ENCODE peak calls at places on chromosomes 12 and 14, in five cellular contexts. One of them, this sample, is unnamed.

GRCh38 chr12:56315626-56316473 is at the start of gene CNPY2:
- DNase-seq in pancreas: peak
- DNase-seq in fibroblast of lung: peak
- DNase-seq in lung: peak
- DNase-seq in hepatocyte: peak
- DNase-seq in this sample: peak

GRCh38 chr14:23183076-23183475 is 384 bp downstream of the SLC7A8 start:
- DNase-seq in pancreas: no peak
- DNase-seq in fibroblast of lung: no peak
- DNase-seq in lung: no peak
- DNase-seq in hepatocyte: no peak
- DNase-seq in this sample: no peak

GRCh38 chr12:57632369-57632897 is 568 bp downstream of the B4GALNT1 start:
- DNase-seq in pancreas: no peak
- DNase-seq in fibroblast of lung: no peak
- DNase-seq in lung: no peak
- DNase-seq in hepatocyte: peak
- DNase-seq in this sample: peak

GRCh38 chr14:97709552-97709951 is 912.4 kb downstream of the VRK1 start:
- DNase-seq in pancreas: no peak
- DNase-seq in fibroblast of lung: no peak
- DNase-seq in lung: no peak
- DNase-seq in hepatocyte: no peak
- DNase-seq in this sample: no peak

GRCh38 chr14:63854330-63854729 is 1.5 kb downstream of the SYNE2 start:
- DNase-seq in pancreas: no peak
- DNase-seq in fibroblast of lung: no peak
- DNase-seq in lung: no peak
- DNase-seq in hepatocyte: no peak
- DNase-seq in this sample: no peak

GRCh38 chr12:123150804-123151678 is at the start of gene PITPNM2:
- DNase-seq in pancreas: peak
- DNase-seq in fibroblast of lung: peak
- DNase-seq in lung: no peak
- DNase-seq in hepatocyte: peak
- DNase-seq in this sample: peak

GRCh38 chr14:100907240-100907639 is 3.7 kb upstream of the RTL1 start:
- DNase-seq in pancreas: no peak
- DNase-seq in fibroblast of lung: no peak
- DNase-seq in lung: no peak
- DNase-seq in hepatocyte: no peak
- DNase-seq in this sample: no peak

GRCh38 chr12:96156211-96156610 is 38.0 kb upstream of the ELK3 start:
- DNase-seq in pancreas: no peak
- DNase-seq in fibroblast of lung: no peak
- DNase-seq in lung: no peak
- DNase-seq in hepatocyte: no peak
- DNase-seq in this sample: no peak

GRCh38 chr12:85057370-85057963 is 21.3 kb downstream of the LRRIQ1 start:
- DNase-seq in pancreas: peak
- DNase-seq in fibroblast of lung: peak
- DNase-seq in lung: no peak
- DNase-seq in hepatocyte: peak
- DNase-seq in this sample: peak

GRCh38 chr14:24677956-24678355 is 44.0 kb upstream of the GZMB start:
- DNase-seq in pancreas: no peak
- DNase-seq in fibroblast of lung: no peak
- DNase-seq in lung: no peak
- DNase-seq in hepatocyte: no peak
- DNase-seq in this sample: no peak

GRCh38 chr14:102554835-102555819 is 37.3 kb upstream of the RCOR1 start:
- DNase-seq in pancreas: peak
- DNase-seq in fibroblast of lung: peak
- DNase-seq in lung: peak
- DNase-seq in hepatocyte: peak
- DNase-seq in this sample: peak

GRCh38 chr12:30126944-30127343 is 343.2 kb upstream of the TMTC1 start:
- DNase-seq in pancreas: no peak
- DNase-seq in fibroblast of lung: no peak
- DNase-seq in lung: no peak
- DNase-seq in hepatocyte: no peak
- DNase-seq in this sample: no peak

GRCh38 chr12:1633459-1633858 is 4.4 kb downstream of the WNT5B start:
- DNase-seq in pancreas: no peak
- DNase-seq in fibroblast of lung: no peak
- DNase-seq in lung: no peak
- DNase-seq in hepatocyte: no peak
- DNase-seq in this sample: no peak

GRCh38 chr12:52942914-52943207 is 6.1 kb upstream of the KRT18 start:
- DNase-seq in pancreas: no peak
- DNase-seq in fibroblast of lung: no peak
- DNase-seq in lung: no peak
- DNase-seq in hepatocyte: no peak
- DNase-seq in this sample: no peak

GRCh38 chr12:95200128-95200973 is 16.9 kb downstream of the FGD6 start:
- DNase-seq in pancreas: no peak
- DNase-seq in fibroblast of lung: no peak
- DNase-seq in lung: no peak
- DNase-seq in hepatocyte: no peak
- DNase-seq in this sample: no peak

GRCh38 chr12:51850933-51851244 is 2.4 kb upstream of the FIGNL2 start:
- DNase-seq in pancreas: no peak
- DNase-seq in fibroblast of lung: no peak
- DNase-seq in lung: no peak
- DNase-seq in hepatocyte: no peak
- DNase-seq in this sample: no peak

GRCh38 chr12:31224768-31225448 is 101.0 kb downstream of the SINHCAF start:
- DNase-seq in pancreas: no peak
- DNase-seq in fibroblast of lung: no peak
- DNase-seq in lung: no peak
- DNase-seq in hepatocyte: no peak
- DNase-seq in this sample: no peak

GRCh38 chr14:93832665-93833064 is 44.4 kb upstream of the PRIMA1 start:
- DNase-seq in pancreas: peak
- DNase-seq in fibroblast of lung: no peak
- DNase-seq in lung: no peak
- DNase-seq in hepatocyte: peak
- DNase-seq in this sample: no peak

GRCh38 chr14:71403673-71404072 is 496.4 kb downstream of the PCNX1 start:
- DNase-seq in pancreas: no peak
- DNase-seq in fibroblast of lung: peak
- DNase-seq in lung: no peak
- DNase-seq in hepatocyte: no peak
- DNase-seq in this sample: no peak

GRCh38 chr14:54715244-54715643 is 148.3 kb downstream of the SAMD4A start:
- DNase-seq in pancreas: no peak
- DNase-seq in fibroblast of lung: peak
- DNase-seq in lung: no peak
- DNase-seq in hepatocyte: no peak
- DNase-seq in this sample: peak

GRCh38 chr14:91284146-91284790 is 39.8 kb upstream of the GPR68 start:
- DNase-seq in pancreas: no peak
- DNase-seq in fibroblast of lung: peak
- DNase-seq in lung: no peak
- DNase-seq in hepatocyte: peak
- DNase-seq in this sample: peak

GRCh38 chr12:128916425-128916824 is 63.1 kb downstream of the GLT1D1 start:
- DNase-seq in pancreas: no peak
- DNase-seq in fibroblast of lung: no peak
- DNase-seq in lung: no peak
- DNase-seq in hepatocyte: no peak
- DNase-seq in this sample: no peak

GRCh38 chr12:96402061-96402460 is 1.8 kb upstream of the CDK17 start:
- DNase-seq in pancreas: no peak
- DNase-seq in fibroblast of lung: no peak
- DNase-seq in lung: no peak
- DNase-seq in hepatocyte: no peak
- DNase-seq in this sample: no peak

GRCh38 chr12:93704122-93704521 is 26.9 kb downstream of the CRADD start:
- DNase-seq in pancreas: no peak
- DNase-seq in fibroblast of lung: peak
- DNase-seq in lung: no peak
- DNase-seq in hepatocyte: no peak
- DNase-seq in this sample: no peak

GRCh38 chr12:16891673-16892072 is 285.7 kb upstream of the LMO3 start:
- DNase-seq in pancreas: no peak
- DNase-seq in fibroblast of lung: no peak
- DNase-seq in lung: no peak
- DNase-seq in hepatocyte: no peak
- DNase-seq in this sample: no peak

GRCh38 chr12:62915130-62915529 is 19.8 kb downstream of the PPM1H start:
- DNase-seq in pancreas: no peak
- DNase-seq in fibroblast of lung: no peak
- DNase-seq in lung: no peak
- DNase-seq in hepatocyte: no peak
- DNase-seq in this sample: no peak

GRCh38 chr12:62917939-62918338 is 17.0 kb downstream of the PPM1H start:
- DNase-seq in pancreas: no peak
- DNase-seq in fibroblast of lung: peak
- DNase-seq in lung: no peak
- DNase-seq in hepatocyte: no peak
- DNase-seq in this sample: no peak

GRCh38 chr12:62914443-62914909 is 20.5 kb downstream of the PPM1H start:
- DNase-seq in pancreas: no peak
- DNase-seq in fibroblast of lung: no peak
- DNase-seq in lung: no peak
- DNase-seq in hepatocyte: no peak
- DNase-seq in this sample: no peak

GRCh38 chr12:62919827-62920226 is 15.1 kb downstream of the PPM1H start:
- DNase-seq in pancreas: no peak
- DNase-seq in fibroblast of lung: peak
- DNase-seq in lung: no peak
- DNase-seq in hepatocyte: no peak
- DNase-seq in this sample: peak

DNA sequence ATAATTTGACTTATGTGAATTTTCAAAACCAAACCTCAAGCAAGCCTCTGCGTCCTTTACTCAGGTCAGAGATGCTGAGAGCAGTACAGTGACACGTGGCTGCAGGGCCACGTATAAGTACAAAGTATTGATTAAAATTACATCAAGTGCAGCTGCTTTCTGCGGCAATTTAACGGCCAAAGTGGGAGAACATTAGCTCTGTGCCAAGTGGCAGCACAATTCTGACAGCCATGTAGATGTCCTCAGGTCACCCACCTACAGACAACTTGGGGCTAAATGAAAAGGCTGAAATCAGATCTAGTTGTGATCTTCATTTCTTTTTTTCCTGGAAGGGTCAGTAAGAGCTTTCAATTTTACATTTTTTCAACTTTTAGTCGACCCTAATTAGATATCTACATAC is 17.9 kb downstream of the PPM1H start:
- DNase-seq in pancreas: no peak
- DNase-seq in fibroblast of lung: no peak
- DNase-seq in lung: no peak
- DNase-seq in hepatocyte: no peak
- DNase-seq in this sample: no peak
- H3K4me3 ChIP-seq in pancreas: no peak
- H3K4me3 ChIP-seq in fibroblast of lung: no peak
- H3K4me3 ChIP-seq in lung: no peak
- H3K4me3 ChIP-seq in hepatocyte: no peak
- H3K4me3 ChIP-seq in this sample: no peak

GRCh38 chr14:50676814-50677516 is 8.9 kb upstream of the SAV1 start:
- DNase-seq in pancreas: no peak
- DNase-seq in fibroblast of lung: no peak
- DNase-seq in lung: no peak
- DNase-seq in hepatocyte: no peak
- DNase-seq in this sample: no peak

GRCh38 chr14:50678163-50678562 is 10.1 kb upstream of the SAV1 start:
- DNase-seq in pancreas: no peak
- DNase-seq in fibroblast of lung: no peak
- DNase-seq in lung: no peak
- DNase-seq in hepatocyte: no peak
- DNase-seq in this sample: no peak

GRCh38 chr14:50679674-50680073 is 11.6 kb upstream of the SAV1 start:
- DNase-seq in pancreas: no peak
- DNase-seq in fibroblast of lung: no peak
- DNase-seq in lung: no peak
- DNase-seq in hepatocyte: no peak
- DNase-seq in this sample: no peak

GRCh38 chr14:50677527-50678063 is 9.5 kb upstream of the SAV1 start:
- DNase-seq in pancreas: no peak
- DNase-seq in fibroblast of lung: peak
- DNase-seq in lung: no peak
- DNase-seq in hepatocyte: no peak
- DNase-seq in this sample: peak

DNA sequence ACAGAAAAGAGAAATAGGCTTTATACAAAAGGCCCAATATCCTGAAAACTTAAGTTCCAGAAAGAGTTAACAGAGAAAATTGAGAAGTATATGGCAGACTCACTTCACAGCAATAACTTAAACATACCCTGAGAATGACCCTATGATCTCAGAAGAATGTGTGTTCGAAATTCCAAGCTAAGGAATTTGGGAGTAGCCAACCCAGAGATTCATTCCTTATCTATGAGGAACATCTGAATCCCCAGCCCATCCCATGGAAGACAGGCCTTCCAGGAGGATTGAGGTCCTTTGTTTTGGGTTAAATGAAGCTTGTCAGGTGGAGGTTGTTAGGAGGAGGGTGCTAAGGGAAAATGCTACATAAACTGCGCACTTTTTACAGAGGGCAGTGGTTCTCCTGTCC is 7.5 kb upstream of the SAV1 start:
- DNase-seq in pancreas: no peak
- DNase-seq in fibroblast of lung: no peak
- DNase-seq in lung: no peak
- DNase-seq in hepatocyte: no peak
- DNase-seq in this sample: peak
- H3K4me3 ChIP-seq in pancreas: no peak
- H3K4me3 ChIP-seq in fibroblast of lung: no peak
- H3K4me3 ChIP-seq in lung: no peak
- H3K4me3 ChIP-seq in hepatocyte: no peak
- H3K4me3 ChIP-seq in this sample: no peak

GRCh38 chr14:52268191-52269061 is 928 bp downstream of the PTGDR start:
- DNase-seq in pancreas: no peak
- DNase-seq in fibroblast of lung: peak
- DNase-seq in lung: no peak
- DNase-seq in hepatocyte: peak
- DNase-seq in this sample: peak
- H3K4me3 ChIP-seq in pancreas: no peak
- H3K4me3 ChIP-seq in fibroblast of lung: peak
- H3K4me3 ChIP-seq in lung: no peak
- H3K4me3 ChIP-seq in hepatocyte: peak
- H3K4me3 ChIP-seq in this sample: no peak

DNA sequence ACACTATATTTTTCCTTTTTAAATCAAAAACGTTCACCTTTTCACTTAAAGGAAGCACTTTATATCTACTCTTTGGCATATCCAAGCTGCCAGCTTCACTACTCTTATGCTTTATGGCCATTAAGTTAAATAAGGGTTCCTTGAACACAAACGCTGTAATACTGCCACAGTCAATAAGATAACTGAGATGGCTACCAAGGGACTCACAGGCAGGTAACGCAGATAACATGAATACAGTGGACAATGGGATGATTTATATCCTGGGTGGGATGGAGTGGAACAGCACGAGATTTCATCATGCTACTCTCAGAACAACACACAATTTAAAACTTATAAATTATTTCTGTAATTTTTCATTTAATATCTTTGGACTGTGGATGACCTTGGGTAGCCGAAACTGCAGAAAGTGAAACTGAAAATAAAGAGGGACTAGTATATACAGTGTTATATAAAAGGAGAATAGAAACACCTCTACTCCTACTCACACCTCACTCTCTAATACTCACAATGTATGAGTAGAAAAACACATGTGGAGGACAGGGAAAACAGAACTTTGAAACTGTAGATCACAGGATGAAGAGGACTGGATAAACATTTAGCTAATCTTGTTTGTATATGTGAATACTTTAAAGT is 367.3 kb downstream of the C12orf50 start:
- DNase-seq in pancreas: no peak
- DNase-seq in fibroblast of lung: peak
- DNase-seq in lung: no peak
- DNase-seq in hepatocyte: no peak
- DNase-seq in this sample: no peak
- H3K4me3 ChIP-seq in pancreas: peak
- H3K4me3 ChIP-seq in fibroblast of lung: peak
- H3K4me3 ChIP-seq in lung: no peak
- H3K4me3 ChIP-seq in hepatocyte: no peak
- H3K4me3 ChIP-seq in this sample: peak

This sample was measured in AG10803.